ENCODE peak calls at places on chromosomes 2 and 18, in eight cellular contexts. O is A549, D is GM12878, V is HCT116, U is ovary, Y is adrenal gland, N is endothelial cell of umbilical vein, R is IMR-90. X is an unnamed sample.

GRCh38 chr2:10361220-10361588 is 58.5 kb downstream of the HPCAL1 start:
- DNase-seq in V (no peak), N (no peak), U (no peak), D (no peak), O (no peak), Y (no peak), R (peak; percentile 36), X (no peak)

GRCh38 chr2:220847587-220847986 is 724.5 kb downstream of the EPHA4 start:
- DNase-seq in N (no peak), Y (no peak), O (no peak), V (no peak), U (no peak), D (no peak), R (peak; percentile 93), X (no peak)

GRCh38 chr2:99715956-99716355 is 226.1 kb upstream of the REV1 start:
- DNase-seq in R (no peak), N (no peak), D (no peak), O (no peak), U (no peak), V (no peak), Y (no peak), X (no peak)

GRCh38 chr2:241967745-241968144 is 98.2 kb downstream of the RTP5 start:
- DNase-seq in O (no peak), D (no peak), N (no peak), R (no peak), U (no peak), Y (no peak), V (no peak), X (no peak)

GRCh38 chr2:147311058-147311429 is 533.8 kb upstream of the ACVR2A start:
- DNase-seq in U (no peak), D (no peak), N (no peak), O (no peak), R (no peak), V (no peak), Y (no peak), X (peak; percentile 57)

GRCh38 chr18:41872206-41872605 is 82.8 kb upstream of the PIK3C3 start:
- DNase-seq in V (no peak), O (no peak), R (no peak), N (no peak), Y (no peak), D (no peak), U (no peak), X (no peak)

GRCh38 chr2:170213651-170214050 is 35.7 kb downstream of the MYO3B start:
- DNase-seq in Y (no peak), V (no peak), N (no peak), D (no peak), R (no peak), O (no peak), U (no peak), X (no peak)

GRCh38 chr2:233824373-233824772 is 30.0 kb downstream of the HJURP start:
- DNase-seq in V (no peak), O (no peak), D (no peak), R (no peak), N (no peak), U (no peak), Y (no peak), X (peak; percentile 3)

GRCh38 chr2:130342533-130343275 is at the start of gene IMP4:
- DNase-seq in Y (peak; percentile 99), V (peak; percentile 99), R (peak; percentile 100), N (peak; percentile 99), O (peak; percentile 85), U (peak; percentile 94), D (peak; percentile 99), X (peak; percentile 97)

GRCh38 chr2:235728401-235729181 is 234.7 kb downstream of the AGAP1 start:
- DNase-seq in N (no peak), Y (no peak), U (no peak), D (no peak), V (no peak), R (no peak), O (no peak), X (no peak)

GRCh38 chr2:12700989-12701388 is 15.7 kb upstream of the TRIB2 start:
- DNase-seq in D (no peak), O (no peak), V (no peak), U (no peak), N (no peak), Y (no peak), R (peak; percentile 52), X (no peak)

GRCh38 chr2:128341621-128342020 is 23.0 kb upstream of the HS6ST1 start:
- DNase-seq in R (no peak), U (no peak), D (no peak), O (no peak), V (no peak), N (no peak), Y (no peak), X (no peak)

GRCh38 chr2:186307871-186308270 is 178.2 kb upstream of the ZC3H15 start:
- DNase-seq in O (no peak), Y (no peak), U (no peak), V (no peak), N (no peak), D (no peak), R (no peak), X (no peak)

GRCh38 chr2:164620873-164621760 is at the start of gene GRB14:
- DNase-seq in D (no peak), U (peak; percentile 61), O (peak; percentile 78), V (peak; percentile 28), Y (peak; percentile 34), N (peak; percentile 34), R (no peak), X (peak; percentile 25)

GRCh38 chr2:164621761-164622105 is 451 bp upstream of the GRB14 start:
- DNase-seq in N (no peak), Y (no peak), O (peak; percentile 65), D (no peak), R (no peak), V (no peak), U (no peak), X (peak; percentile 8)

GRCh38 chr2:164624296-164624695 is 3.0 kb upstream of the GRB14 start:
- DNase-seq in D (no peak), Y (no peak), R (no peak), O (no peak), U (no peak), V (no peak), N (no peak), X (no peak)

GRCh38 chr2:164625378-164625971 is 4.2 kb upstream of the GRB14 start:
- DNase-seq in D (no peak), U (no peak), R (no peak), N (peak; percentile 53), O (no peak), Y (no peak), V (no peak), X (no peak)

GRCh38 chr2:164622338-164623106 is 1.2 kb upstream of the GRB14 start:
- DNase-seq in R (no peak), D (no peak), V (no peak), U (no peak), Y (no peak), O (no peak), N (no peak), X (no peak)
- H3K4me1 ChIP-seq in R (no peaks in the 10 kb centered on the region), D (no peaks in the 10 kb centered on the region), V (peaks cover 19% of the 10 kb centered on the region), U (no peaks in the 10 kb centered on the region), Y (peaks cover 8% of the 10 kb centered on the region), O (peaks cover 28% of the 10 kb centered on the region), N (peaks cover 36% of the 10 kb centered on the region), X (peaks cover 11% of the 10 kb centered on the region)

GRCh38 chr2:101806123-101806522 is 108.6 kb downstream of the MAP4K4 start:
- DNase-seq in N (peak; percentile 83), V (peak; percentile 16), R (peak; percentile 76), O (peak; percentile 38), Y (no peak), U (no peak), D (no peak), X (no peak)

GRCh38 chr2:101808006-101808562 is 110.6 kb downstream of the MAP4K4 start:
- DNase-seq in R (no peak), Y (no peak), U (no peak), N (no peak), O (no peak), D (no peak), V (no peak), X (no peak)

GRCh38 chr2:101805146-101806088 is 107.9 kb downstream of the MAP4K4 start:
- DNase-seq in V (no peak), Y (no peak), N (no peak), U (no peak), O (peak; percentile 6), R (peak; percentile 83), D (no peak), X (no peak)

GRCh38 chr2:101809656-101810055 is 112.1 kb downstream of the MAP4K4 start:
- DNase-seq in N (no peak), R (peak; percentile 77), O (no peak), U (no peak), D (no peak), V (no peak), Y (no peak), X (no peak)

GRCh38 chr2:101807242-101807641 is 109.7 kb downstream of the MAP4K4 start:
- DNase-seq in O (no peak), Y (no peak), N (no peak), U (no peak), D (no peak), R (no peak), V (no peak), X (no peak)
- H3K27ac ChIP-seq in O (no peak overlapping the region), Y (no peak overlapping the region), N (no peak overlapping the region), U (peak overlapping the region; percentile 42), D (no peak overlapping the region), R (no peak overlapping the region), V (no peak overlapping the region), X (peak overlapping the region; percentile 54)

GRCh38 chr18:46097378-46097852 is 681 bp downstream of the ATP5F1A start:
- DNase-seq in N (no peak), R (no peak), U (no peak), Y (no peak), D (no peak), O (no peak), V (no peak), X (no peak)

GRCh38 chr18:46098616-46098933 is 479 bp upstream of the ATP5F1A start:
- DNase-seq in V (no peak), O (no peak), R (no peak), U (no peak), Y (no peak), N (no peak), D (no peak), X (no peak)

GRCh38 chr18:46096651-46097300 is 1.3 kb downstream of the ATP5F1A start:
- DNase-seq in Y (no peak), D (no peak), N (no peak), V (no peak), O (no peak), R (no peak), U (no peak), X (no peak)

GRCh38 chr18:46099463-46099862 is 1.4 kb upstream of the ATP5F1A start:
- DNase-seq in R (no peak), V (no peak), U (no peak), D (no peak), Y (no peak), O (no peak), N (no peak), X (no peak)

GRCh38 chr18:46097853-46098615 is at the start of gene ATP5F1A:
- DNase-seq in Y (peak; percentile 93), U (peak; percentile 90), O (peak; percentile 66), V (peak; percentile 58), N (peak; percentile 89), R (peak; percentile 77), D (peak; percentile 48), X (peak; percentile 90)
- TF ChIP-seq POLR2A in Y (peak; percentile 71), U (peak; percentile 45), O (peak; percentile 86), V (peak; percentile 90), N (peak; percentile 76), R (peak; percentile 83), D (peak; percentile 96), X (peak; percentile 91)

DNA sequence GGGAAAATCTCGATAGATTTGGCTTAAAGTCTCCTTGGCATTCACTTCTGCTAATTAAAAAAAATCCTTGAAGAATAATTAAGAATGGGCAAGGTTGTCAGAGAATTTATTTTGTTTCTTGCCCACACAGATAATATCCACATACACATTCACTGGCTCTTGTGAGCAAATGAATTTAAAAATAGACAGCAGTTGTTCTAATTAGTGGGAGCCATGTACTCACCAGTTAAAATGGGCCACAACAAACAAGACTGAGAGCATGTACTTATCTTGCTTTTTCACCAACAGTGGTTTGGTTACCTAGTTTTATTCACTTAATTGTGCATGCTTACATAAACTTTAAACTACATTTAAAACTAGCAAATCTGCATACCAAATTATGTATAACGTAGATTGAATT is 53.5 kb downstream of the TMEM182 start:
- DNase-seq in V (no peak), N (no peak), R (no peak), D (no peak), Y (no peak), U (no peak), O (no peak), X (no peak)
- H3K4me1 ChIP-seq in V (no peaks in the 10 kb centered on the region), N (no peaks in the 10 kb centered on the region), R (no peaks in the 10 kb centered on the region), D (no peaks in the 10 kb centered on the region), Y (no peaks in the 10 kb centered on the region), U (no peaks in the 10 kb centered on the region), O (no peaks in the 10 kb centered on the region), X (no peaks in the 10 kb centered on the region)

X was measured in transverse colon.